ENCODE peak calls at places on chromosome 4, in seven cellular contexts. G is heart left ventricle; D is GM20000; B is CD8-positive, alpha-beta memory T cell; F is AG09319; N is M059J; M is spleen. H is an unnamed sample.

GRCh38 chr4:152735302-152735917 is 44.1 kb downstream of the TIGD4 start:
- DNase-seq in B (no peak), N (peak; percentile 27), F (no peak), M (no peak), G (no peak), D (peak; percentile 53), H (no peak)

GRCh38 chr4:25308761-25309160 is 3.8 kb upstream of the ZCCHC4 start:
- DNase-seq in D (no peak), B (no peak), M (no peak), F (no peak), G (no peak), N (peak; percentile 49), H (no peak)

GRCh38 chr4:101199507-101200285 is 147.6 kb downstream of the PPP3CA start:
- DNase-seq in F (peak; percentile 23), G (no peak), B (no peak), D (no peak), N (peak; percentile 63), M (no peak), H (no peak)

GRCh38 chr4:150593996-150594395 is 12.0 kb downstream of the MAB21L2 start:
- DNase-seq in F (peak; percentile 74), M (no peak), G (no peak), B (no peak), N (peak; percentile 6), D (no peak), H (no peak)

GRCh38 chr4:57114973-57115372 is 4.8 kb upstream of the IGFBP7 start:
- DNase-seq in F (no peak), D (no peak), M (no peak), B (no peak), G (no peak), N (peak; percentile 88), H (no peak)

GRCh38 chr4:112145820-112146813 is 863 bp downstream of the FAM241A start:
- DNase-seq in G (peak; percentile 57), N (peak; percentile 15), F (no peak), M (peak; percentile 89), B (peak; percentile 68), D (peak; percentile 84), H (peak; percentile 44)

GRCh38 chr4:13700196-13701140 is 72.9 kb upstream of the BOD1L1 start:
- DNase-seq in B (no peak), G (no peak), D (no peak), M (no peak), N (peak; percentile 94), F (peak; percentile 70), H (no peak)

GRCh38 chr4:73451978-73452747 is 16.1 kb downstream of the AFP start:
- DNase-seq in M (no peak), N (no peak), B (no peak), G (no peak), D (no peak), F (no peak), H (no peak)

GRCh38 chr4:152189451-152190179 is 346.3 kb downstream of the FBXW7 start:
- DNase-seq in B (no peak), D (peak; percentile 18), F (no peak), M (no peak), N (no peak), G (no peak), H (no peak)

GRCh38 chr4:92257931-92258857 is 45.6 kb upstream of the GRID2 start:
- DNase-seq in G (no peak), M (no peak), B (no peak), F (no peak), N (no peak), D (no peak), H (no peak)

GRCh38 chr4:93394488-93395185 is 433.9 kb upstream of the ATOH1 start:
- DNase-seq in N (peak; percentile 20), F (peak; percentile 30), M (no peak), G (no peak), D (no peak), B (no peak), H (no peak)

GRCh38 chr4:67220848-67221247 is 324.5 kb downstream of the CENPC start:
- DNase-seq in F (no peak), D (no peak), G (no peak), M (no peak), N (no peak), B (no peak), H (no peak)

GRCh38 chr4:176286728-176287127 is 17.7 kb upstream of the ASB5 start:
- DNase-seq in F (peak; percentile 73), D (no peak), B (no peak), M (no peak), G (no peak), N (no peak), H (no peak)

GRCh38 chr4:15948826-15949225 is 10.3 kb upstream of the FGFBP1 start:
- DNase-seq in B (no peak), M (no peak), F (no peak), D (no peak), G (no peak), N (no peak), H (no peak)

GRCh38 chr4:179662522-179662921 is 2220.3 kb upstream of the AGA start:
- DNase-seq in B (no peak), D (no peak), M (no peak), N (no peak), G (no peak), F (no peak), H (no peak)

GRCh38 chr4:8315343-8316250 is 46.0 kb downstream of the HTRA3 start:
- DNase-seq in B (no peak), M (peak; percentile 75), G (peak; percentile 57), D (no peak), N (peak; percentile 84), F (peak; percentile 69), H (peak; percentile 79)

GRCh38 chr4:107035711-107036601 is at the start of gene DKK2:
- DNase-seq in N (peak; percentile 32), M (peak; percentile 73), B (no peak), G (no peak), F (no peak), D (peak; percentile 9), H (no peak)

GRCh38 chr4:99462875-99463464 is 27.8 kb upstream of the ADH7 start:
- DNase-seq in D (peak; percentile 68), N (peak; percentile 56), F (peak; percentile 56), B (peak; percentile 57), M (peak; percentile 69), G (peak; percentile 31), H (peak; percentile 52)

GRCh38 chr4:92825186-92825715 is 521.5 kb downstream of the GRID2 start:
- DNase-seq in M (no peak), G (no peak), D (no peak), F (no peak), N (no peak), B (no peak), H (no peak)

GRCh38 chr4:10442976-10443375 is 14.2 kb downstream of the ZNF518B start:
- DNase-seq in G (no peak), F (no peak), M (no peak), B (no peak), D (no peak), N (peak; percentile 78), H (no peak)

GRCh38 chr4:144575181-144575580 is 70.8 kb upstream of the HHIP start:
- DNase-seq in N (peak; percentile 11), M (no peak), B (no peak), F (no peak), D (no peak), G (no peak), H (no peak)

GRCh38 chr4:133178960-133179359 is 29.9 kb downstream of the PCDH10 start:
- DNase-seq in M (no peak), G (no peak), B (no peak), N (no peak), D (no peak), F (no peak), H (no peak)

GRCh38 chr4:159401791-159402380 is 299.0 kb downstream of the RAPGEF2 start:
- DNase-seq in F (no peak), G (no peak), B (no peak), D (no peak), M (no peak), N (peak; percentile 96), H (no peak)

GRCh38 chr4:83043801-83044407 is 8.9 kb downstream of the COPS4 start:
- DNase-seq in M (no peak), D (no peak), N (peak; percentile 74), F (no peak), G (no peak), B (no peak), H (no peak)

GRCh38 chr4:7511509-7511908 is 76.8 kb upstream of the PSAPL1 start:
- DNase-seq in F (no peak), M (no peak), D (no peak), B (no peak), G (no peak), N (no peak), H (no peak)

GRCh38 chr4:151692821-151693504 is 67.8 kb downstream of the GATB start:
- DNase-seq in G (no peak), N (no peak), M (no peak), B (no peak), D (no peak), F (no peak), H (no peak)

GRCh38 chr4:25656031-25656430 is 380 bp downstream of the SLC34A2 start:
- DNase-seq in M (no peak), D (no peak), B (no peak), G (no peak), F (no peak), N (no peak), H (no peak)

GRCh38 chr4:125042031-125042430 is 272.7 kb upstream of the FAT4 start:
- DNase-seq in F (no peak), B (no peak), G (no peak), N (no peak), M (no peak), D (no peak), H (no peak)

GRCh38 chr4:6777636-6778281 is 4.8 kb upstream of the KIAA0232 start:
- DNase-seq in D (no peak), G (no peak), M (peak; percentile 81), B (no peak), N (no peak), F (no peak), H (no peak)

GRCh38 chr4:56147371-56147770 is 198.6 kb downstream of the CEP135 start:
- DNase-seq in N (no peak), G (no peak), M (no peak), B (no peak), D (no peak), F (peak; percentile 2), H (no peak)

GRCh38 chr4:147965873-147966272 is 234.0 kb downstream of the ARHGAP10 start:
- DNase-seq in B (no peak), F (no peak), G (no peak), M (no peak), D (no peak), N (no peak), H (no peak)

GRCh38 chr4:1760521-1761001 is 32.5 kb upstream of the FGFR3 start:
- DNase-seq in M (no peak), N (no peak), D (no peak), G (no peak), F (no peak), B (no peak), H (no peak)

GRCh38 chr4:112327950-112328349 is 30.8 kb downstream of the ALPK1 start:
- DNase-seq in G (no peak), N (peak; percentile 41), B (no peak), M (peak; percentile 62), F (peak; percentile 27), D (peak; percentile 42), H (no peak)

GRCh38 chr4:122224348-122224747 is 72.2 kb downstream of the BLTP1 start:
- DNase-seq in G (no peak), B (no peak), M (no peak), D (no peak), N (peak; percentile 5), F (no peak), H (no peak)

GRCh38 chr4:40998680-40999358 is 215.5 kb downstream of the APBB2 start:
- DNase-seq in F (no peak), M (no peak), D (no peak), N (peak; percentile 85), B (no peak), G (peak; percentile 47), H (no peak)

H was measured in adrenal gland.